ENCODE peak calls at places on chromosome 7, in four cellular contexts. V is sigmoid colon; O is AG08396; B is stimulated activated CD8-positive, alpha-beta memory T cell treated with anti-CD3 and anti-CD28 coated beads, Interleukin-4, amount 100 ng/mL, for 1 hour. J is an unnamed sample.
A peak's percentile ranks its signal among the peaks of the same experiment; 100 is the strongest.

GRCh38 chr7:129213828-129214227 is 11.0 kb upstream of the AHCYL2 start:
- DNase-seq in V (peak; percentile 52), O (no peak), B (no peak), J (no peak)

GRCh38 chr7:7696458-7697119 is 21.8 kb downstream of the RPA3 start:
- DNase-seq in V (no peak), O (peak; percentile 20), B (no peak), J (peak; percentile 42)

GRCh38 chr7:112336261-112336660 is 114.0 kb upstream of the IFRD1 start:
- DNase-seq in V (no peak), O (no peak), B (no peak), J (no peak)

GRCh38 chr7:69534461-69535041 is 63.7 kb upstream of the AUTS2 start:
- DNase-seq in V (no peak), O (no peak), B (no peak), J (no peak)

GRCh38 chr7:44101966-44102845 is 1.9 kb upstream of the AEBP1 start:
- DNase-seq in V (peak; percentile 65), O (peak; percentile 79), B (no peak), J (no peak)

GRCh38 chr7:131735151-131735550 is 178.7 kb upstream of the PODXL start:
- DNase-seq in V (no peak), O (no peak), B (no peak), J (no peak)

GRCh38 chr7:64098-64521 is 128.3 kb upstream of the FAM20C start:
- DNase-seq in V (peak; percentile 86), O (peak; percentile 68), B (no peak), J (peak; percentile 88)

GRCh38 chr7:115600196-115600595 is 430.4 kb downstream of the TFEC start:
- DNase-seq in V (no peak), O (no peak), B (no peak), J (no peak)

GRCh38 chr7:141792526-141792925 is 2.5 kb downstream of the TAS2R5 start:
- DNase-seq in V (no peak), O (no peak), B (no peak), J (no peak)

GRCh38 chr7:90738249-90738648 is 142.1 kb downstream of the CDK14 start:
- DNase-seq in V (no peak), O (no peak), B (no peak), J (no peak)

GRCh38 chr7:142482899-142483658 is 225.2 kb upstream of the PRSS58 start:
- DNase-seq in V (no peak), O (peak; percentile 54), B (peak; percentile 23), J (peak; percentile 45)

J was measured in HTR-8/SVneo.